ENCODE peak calls at places on chromosomes 4 and X, in five cellular contexts. I is mesendoderm, T is H9, K is mesenchymal stem cell, A is H1. M is an unnamed sample. For H3K4me1, the result is how much of the 10 kb centered on the place peaks cover.

GRCh38 chr4:159358226-159358625 is 255.3 kb downstream of the RAPGEF2 start:
- DNase-seq in I (no peak), T (no peak), K (peak), A (no peak), M (no peak)

GRCh38 chrX:41556958-41557357 is 109.8 kb downstream of the NYX start:
- DNase-seq in I (no peak), T (no peak), K (no peak), A (no peak), M (no peak)

GRCh38 chrX:46814966-46815365 is 21.9 kb upstream of the RP2 start:
- DNase-seq in I (no peak), T (no peak), K (no peak), A (no peak), M (no peak)

GRCh38 chr4:183124865-183125264 is 25.8 kb downstream of the WWC2 start:
- DNase-seq in I (no peak), T (no peak), K (no peak), A (no peak), M (no peak)

GRCh38 chr4:85166318-85166717 is 199.8 kb upstream of the WDFY3 start:
- DNase-seq in I (no peak), T (no peak), K (peak), A (no peak), M (no peak)

GRCh38 chr4:163091685-163092034 is 75.0 kb downstream of the NAF1 start:
- DNase-seq in I (no peak), T (no peak), K (no peak), A (no peak), M (no peak)

GRCh38 chrX:37684426-37684825 is 1.2 kb upstream of the XK start:
- DNase-seq in I (no peak), T (no peak), K (peak), A (no peak), M (no peak)

GRCh38 chr4:145507636-145508035 is 26.0 kb downstream of the SMAD1 start:
- DNase-seq in I (no peak), T (no peak), K (peak), A (no peak), M (no peak)

GRCh38 chrX:55187281-55187680 is 32.9 kb upstream of the PAGE5 start:
- DNase-seq in I (no peak), T (no peak), K (no peak), A (no peak), M (no peak)

GRCh38 chr4:140094701-140095420 is 59.1 kb downstream of the MAML3 start:
- DNase-seq in I (peak), T (peak), K (no peak), A (no peak), M (no peak)

GRCh38 chrX:9337056-9337455 is 127.8 kb upstream of the TBL1X start:
- DNase-seq in I (no peak), T (no peak), K (peak), A (no peak), M (no peak)
- H3K4ac ChIP-seq in I (no peak), T (no peak), K (no peak), A (no peak), M (no peak)

DNA sequence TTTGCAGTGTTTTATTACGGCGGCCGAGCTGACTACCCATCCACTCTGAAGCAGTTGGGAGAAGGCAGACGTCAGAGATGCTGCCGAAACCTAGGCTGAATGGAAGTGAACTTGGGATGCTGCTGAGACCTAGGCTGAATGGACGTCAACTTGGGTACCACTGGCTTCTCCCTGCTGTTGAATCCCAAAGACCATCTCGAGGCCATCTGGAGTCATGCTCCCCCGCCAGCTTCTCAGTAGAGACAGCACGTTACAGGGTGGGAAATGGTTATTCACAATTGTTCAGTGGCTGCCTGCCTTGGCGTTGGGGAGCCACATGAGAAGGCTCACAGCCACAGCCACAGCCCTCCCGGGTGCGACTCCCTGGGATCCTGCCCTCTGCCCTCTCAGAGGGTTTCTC is 40.9 kb downstream of the P2RY8 start:
- DNase-seq in I (no peak), T (no peak), K (no peak), A (no peak), M (no peak)
- H3K4me1 ChIP-seq in I (under half), T (under half), K (under half), A (under half), M (under half)

DNA sequence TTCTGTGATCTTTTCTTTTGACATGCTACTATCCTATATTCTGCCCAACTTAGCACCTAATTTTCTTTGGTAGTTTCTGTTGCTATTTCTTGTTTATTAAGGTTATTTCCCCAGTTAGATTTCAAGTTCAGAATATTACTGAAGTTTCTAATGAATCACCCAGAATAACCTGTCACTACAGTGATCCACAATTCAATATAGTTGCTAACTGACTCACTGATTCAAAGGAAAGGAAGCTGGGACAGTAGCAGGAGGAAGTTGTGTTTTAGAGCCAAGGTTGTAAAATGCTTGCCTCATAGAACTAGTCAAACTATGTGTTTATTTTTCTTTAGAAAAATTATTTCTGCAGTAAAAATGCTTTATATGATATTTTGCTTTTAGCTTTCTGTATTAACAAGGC is 37.4 kb downstream of the PAK3 start:
- DNase-seq in I (no peak), T (no peak), K (no peak), A (no peak), M (no peak)
- H4K8ac ChIP-seq in I (no peak), T (no peak), K (no peak), A (no peak), M (no peak)

GRCh38 chrX:118525146-118525725 is 29.6 kb downstream of the DOCK11 start:
- DNase-seq in I (no peak), T (no peak), K (no peak), A (no peak), M (no peak)

GRCh38 chrX:118523920-118524319 is 28.3 kb downstream of the DOCK11 start:
- DNase-seq in I (no peak), T (no peak), K (no peak), A (no peak), M (no peak)

GRCh38 chrX:118524344-118524743 is 28.7 kb downstream of the DOCK11 start:
- DNase-seq in I (no peak), T (no peak), K (no peak), A (no peak), M (no peak)

GRCh38 chrX:118528089-118528753 is 32.6 kb downstream of the DOCK11 start:
- DNase-seq in I (no peak), T (no peak), K (no peak), A (no peak), M (no peak)

GRCh38 chrX:118526149-118526548 is 30.5 kb downstream of the DOCK11 start:
- DNase-seq in I (no peak), T (no peak), K (peak), A (no peak), M (no peak)
- H3K4ac ChIP-seq in I (no peak), T (no peak), K (no peak), A (no peak), M (no peak)

DNA sequence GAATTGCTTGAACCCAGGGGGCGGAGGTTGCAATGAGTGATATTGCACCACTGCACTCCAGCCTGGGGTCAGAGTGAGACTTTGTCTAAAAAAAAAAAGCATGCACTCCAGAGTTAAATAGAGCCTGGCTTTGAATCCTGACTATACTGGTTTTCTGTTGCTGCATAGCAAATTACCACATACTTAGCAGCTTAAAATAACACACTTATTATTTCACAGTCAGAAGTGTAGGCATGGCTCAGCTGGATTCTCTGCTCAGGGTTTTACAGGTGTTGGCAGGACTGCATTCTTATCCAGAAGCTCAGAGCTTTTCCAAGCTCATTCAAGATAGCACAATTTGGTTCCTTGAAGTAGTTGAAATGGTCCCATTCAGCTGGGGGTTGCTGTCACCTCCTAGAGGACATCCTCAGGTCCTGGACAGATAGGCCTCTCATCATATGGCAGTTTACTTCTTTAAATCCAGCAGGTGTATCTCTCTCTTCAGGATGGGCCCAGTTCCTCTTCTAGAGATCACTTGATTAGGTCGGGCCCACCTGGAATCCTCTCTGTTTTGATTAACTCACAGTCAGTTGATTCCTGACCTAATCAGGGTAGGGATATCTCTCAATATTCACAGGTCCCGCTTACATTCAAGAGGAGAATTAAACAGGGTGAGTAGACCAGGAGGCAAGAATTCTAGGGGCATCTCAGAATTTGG is 26.8 kb downstream of the DOCK11 start:
- DNase-seq in I (no peak), T (no peak), K (no peak), A (no peak), M (no peak)
- H3K4me1 ChIP-seq in I (under half), T (under half), K (under half), A (under half), M (under half)

GRCh38 chr4:24675723-24676122 is 91.4 kb upstream of the DHX15 start:
- DNase-seq in I (no peak), T (no peak), K (no peak), A (no peak), M (no peak)
- H4K8ac ChIP-seq in I (no peak), T (no peak), K (no peak), A (no peak), M (no peak)

GRCh38 chr4:147513051-147513450 is 32.2 kb downstream of the EDNRA start:
- DNase-seq in I (no peak), T (no peak), K (no peak), A (no peak), M (no peak)
- H3K4ac ChIP-seq in I (no peak), T (no peak), K (no peak), A (no peak), M (no peak)

GRCh38 chr4:1632109-1633104 is 51.7 kb downstream of the FAM53A start:
- DNase-seq in I (no peak), T (no peak), K (no peak), A (no peak), M (no peak)
- H3K4me1 ChIP-seq in I (under half), T (under half), K (under half), A (under half), M (under half)

M was measured in neuronal stem cell.